ENCODE peak calls at places on chromosomes 7 and 10, in seven cellular contexts. Z is tibial artery, N is kidney, G is aorta, L is psoas muscle, I is small intestine, Y is Peyer's patch. E is an unnamed sample. For H3K36me3 and H3K4me1, the result is how much of the 10 kb centered on the place peaks cover.

GRCh38 chr7:90677742-90678439 is 81.8 kb downstream of the CDK14 start:
- DNase-seq in Z (no peak), N (no peak), G (no peak), L (no peak), I (no peak), Y (no peak), E (no peak)

GRCh38 chr10:35224045-35224740 is 97.5 kb downstream of the CREM start:
- DNase-seq in Z (no peak), N (no peak), G (no peak), L (no peak), I (no peak), Y (no peak), E (no peak)

GRCh38 chr10:28678687-28679457 is 1.6 kb downstream of the BAMBI start:
- DNase-seq in Z (no peak), N (no peak), G (no peak), L (no peak), I (no peak), Y (no peak), E (no peak)

GRCh38 chr7:95213809-95214492 is 110.4 kb downstream of the PON1 start:
- DNase-seq in Z (peak), N (no peak), G (peak), L (peak), I (no peak), Y (no peak), E (no peak)

GRCh38 chr7:27774717-27775328 is 34.9 kb downstream of the TAX1BP1 start:
- DNase-seq in Z (no peak), N (no peak), G (no peak), L (no peak), I (peak), Y (no peak), E (no peak)

GRCh38 chr10:127278001-127278400 is 81.6 kb upstream of the INSYN2A start:
- DNase-seq in Z (no peak), N (no peak), G (no peak), L (no peak), I (no peak), Y (no peak), E (no peak)

GRCh38 chr7:68381731-68382130 is 1216.5 kb upstream of the AUTS2 start:
- DNase-seq in Z (no peak), N (no peak), G (no peak), L (no peak), I (no peak), Y (no peak), E (no peak)

GRCh38 chr7:81014266-81014665 is 95.4 kb upstream of the SEMA3C start:
- DNase-seq in Z (no peak), N (no peak), G (no peak), L (no peak), I (no peak), Y (no peak), E (no peak)

GRCh38 chr10:132205650-132206376 is 19.1 kb downstream of the DPYSL4 start:
- DNase-seq in Z (no peak), N (peak), G (no peak), L (no peak), I (no peak), Y (no peak), E (no peak)

GRCh38 chr10:75197066-75197465 is 13.5 kb upstream of the VDAC2 start:
- DNase-seq in Z (peak), N (no peak), G (no peak), L (no peak), I (no peak), Y (no peak), E (no peak)

GRCh38 chr7:43113622-43114450 is 1.4 kb downstream of the HECW1 start:
- DNase-seq in Z (no peak), N (no peak), G (no peak), L (no peak), I (no peak), Y (no peak), E (no peak)

GRCh38 chr10:5547934-5548660 is 23.3 kb downstream of the CALML3 start:
- DNase-seq in Z (peak), N (peak), G (peak), L (peak), I (peak), Y (peak), E (no peak)

GRCh38 chr7:40899651-40900507 is 765.1 kb downstream of the SUGCT start:
- DNase-seq in Z (no peak), N (no peak), G (no peak), L (no peak), I (no peak), Y (no peak), E (no peak)

GRCh38 chr10:7377614-7378248 is 33.1 kb downstream of the SFMBT2 start:
- DNase-seq in Z (no peak), N (no peak), G (no peak), L (no peak), I (no peak), Y (no peak), E (no peak)

GRCh38 chr7:96579101-96579500 is 130.5 kb downstream of the SEM1 start:
- DNase-seq in Z (no peak), N (no peak), G (no peak), L (no peak), I (no peak), Y (no peak), E (no peak)

GRCh38 chr10:125868372-125868975 is 12.6 kb downstream of the DHX32 start:
- DNase-seq in Z (no peak), N (no peak), G (no peak), L (no peak), I (peak), Y (no peak), E (peak)

GRCh38 chr10:104351067-104351681 is 2.5 kb upstream of the CFAP58 start:
- DNase-seq in Z (no peak), N (no peak), G (no peak), L (no peak), I (no peak), Y (no peak), E (no peak)

GRCh38 chr10:110893559-110894179 is 21.9 kb downstream of the PDCD4 start:
- DNase-seq in Z (no peak), N (no peak), G (no peak), L (no peak), I (peak), Y (no peak), E (no peak)

GRCh38 chr10:83692196-83692595 is 447.1 kb upstream of the GHITM start:
- DNase-seq in Z (no peak), N (no peak), G (no peak), L (no peak), I (no peak), Y (no peak), E (no peak)

GRCh38 chr7:70730451-70731110 is 401.4 kb upstream of the GALNT17 start:
- DNase-seq in Z (no peak), N (no peak), G (no peak), L (no peak), I (no peak), Y (no peak), E (no peak)

GRCh38 chr10:98415710-98416077 is 712 bp upstream of the PYROXD2 start:
- DNase-seq in Z (peak), N (no peak), G (no peak), L (no peak), I (no peak), Y (no peak), E (no peak)

GRCh38 chr10:13421382-13421917 is 73.4 kb upstream of the SEPHS1 start:
- DNase-seq in Z (no peak), N (no peak), G (no peak), L (no peak), I (no peak), Y (no peak), E (no peak)

GRCh38 chr7:47658886-47659635 is 77.2 kb upstream of the TNS3 start:
- DNase-seq in Z (no peak), N (no peak), G (no peak), L (no peak), I (no peak), Y (no peak), E (no peak)

GRCh38 chr7:2241580-2242540 is at the start of the genes MRM2 and NUDT1:
- DNase-seq in Z (peak), N (peak), G (peak), L (peak), I (peak), Y (peak), E (peak)

GRCh38 chr10:25304606-25305005 is 129.8 kb downstream of the GPR158 start:
- DNase-seq in Z (no peak), N (no peak), G (no peak), L (no peak), I (no peak), Y (no peak), E (no peak)

GRCh38 chr10:3014968-3015367 is 52.4 kb upstream of the PFKP start:
- DNase-seq in Z (no peak), N (no peak), G (no peak), L (no peak), I (peak), Y (no peak), E (no peak)

GRCh38 chr7:130493275-130493868 is 1.5 kb downstream of the MEST start:
- DNase-seq in Z (no peak), N (peak), G (no peak), L (no peak), I (no peak), Y (no peak), E (no peak)
- H3K4me3 ChIP-seq in Z (peak), N (peak), G (no peak), L (peak), I (no peak), Y (peak), E (no peak)

GRCh38 chr10:61994404-61995031 is 93.0 kb downstream of the ARID5B start:
- DNase-seq in Z (no peak), N (no peak), G (no peak), L (no peak), I (no peak), Y (no peak), E (no peak)

GRCh38 chr10:61995093-61995492 is 93.6 kb downstream of the ARID5B start:
- DNase-seq in Z (no peak), N (no peak), G (no peak), L (no peak), I (no peak), Y (no peak), E (no peak)

GRCh38 chr10:61992059-61992460 is 90.6 kb downstream of the ARID5B start:
- DNase-seq in Z (no peak), N (no peak), G (peak), L (no peak), I (peak), Y (no peak), E (no peak)

GRCh38 chr10:61992683-61993629 is 91.5 kb downstream of the ARID5B start:
- DNase-seq in Z (peak), N (no peak), G (peak), L (no peak), I (peak), Y (no peak), E (peak)

GRCh38 chr10:61993676-61994401 is 92.3 kb downstream of the ARID5B start:
- DNase-seq in Z (no peak), N (no peak), G (no peak), L (no peak), I (peak), Y (no peak), E (peak)
- H3K36me3 ChIP-seq in Z (under half), N (under half), G (under half), L (under half), I (under half), Y (under half), E (under half)

GRCh38 chr10:70496341-70497119 is 18.0 kb downstream of the PALD1 start:
- DNase-seq in Z (no peak), N (no peak), G (no peak), L (no peak), I (no peak), Y (no peak), E (no peak)

GRCh38 chr10:70494966-70495365 is 16.4 kb downstream of the PALD1 start:
- DNase-seq in Z (no peak), N (no peak), G (peak), L (peak), I (no peak), Y (no peak), E (no peak)

GRCh38 chr10:70498970-70499828 is 20.6 kb downstream of the PALD1 start:
- DNase-seq in Z (no peak), N (peak), G (no peak), L (no peak), I (no peak), Y (no peak), E (no peak)

GRCh38 chr10:70495691-70496261 is 17.2 kb downstream of the PALD1 start:
- DNase-seq in Z (no peak), N (no peak), G (no peak), L (no peak), I (no peak), Y (no peak), E (no peak)

DNA sequence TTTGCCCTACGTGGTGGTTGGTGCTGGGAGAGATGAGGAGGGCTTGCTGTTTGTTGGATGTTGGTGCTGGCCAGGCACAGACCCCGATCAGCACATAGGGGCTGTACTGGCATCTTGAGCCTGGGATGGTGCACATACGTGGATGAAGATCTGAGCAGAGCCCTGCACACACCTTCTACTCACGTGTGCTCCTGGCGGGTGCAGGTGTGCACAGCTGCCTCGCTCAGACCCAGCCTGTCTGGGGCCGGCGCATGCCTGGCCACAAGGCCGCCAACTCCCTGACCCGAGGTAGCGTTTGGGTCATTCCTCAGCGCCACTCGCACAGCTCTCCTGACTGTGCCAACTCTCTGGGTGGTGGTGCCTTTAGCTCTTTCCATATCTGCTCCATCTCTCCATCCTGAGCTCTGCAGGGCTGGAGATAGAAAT is 18.6 kb downstream of the PALD1 start:
- DNase-seq in Z (no peak), N (no peak), G (no peak), L (no peak), I (no peak), Y (no peak), E (no peak)
- H3K4me1 ChIP-seq in Z (under half), N (under half), G (under half), L (under half), I (under half), Y (under half), E (under half)

DNA sequence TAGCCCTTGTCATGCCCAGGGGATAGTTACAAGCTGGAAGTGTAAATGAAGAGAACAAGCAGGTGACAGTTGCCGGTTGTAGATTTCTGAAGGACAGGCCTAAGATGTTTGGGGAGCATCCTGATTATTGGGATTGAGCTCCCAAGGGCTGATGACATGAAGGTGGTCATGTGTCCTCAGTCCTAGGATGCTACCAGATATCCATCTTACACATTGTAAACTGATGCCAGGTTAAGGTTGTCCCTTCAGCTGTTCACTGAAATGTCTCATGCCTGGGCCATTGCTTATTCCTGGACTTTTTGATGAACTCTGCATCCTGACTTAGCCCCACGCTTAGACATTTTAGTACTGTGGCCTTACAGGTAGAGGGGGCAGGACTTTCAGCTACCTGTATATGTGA is 1.3 kb downstream of the ZMIZ2 start:
- DNase-seq in Z (no peak), N (no peak), G (no peak), L (no peak), I (no peak), Y (no peak), E (no peak)
- H3K4me3 ChIP-seq in Z (peak), N (peak), G (no peak), L (peak), I (peak), Y (peak), E (peak)

GRCh38 chr10:73800560-73801252 is 10.7 kb downstream of the NDST2 start:
- DNase-seq in Z (no peak), N (no peak), G (peak), L (no peak), I (no peak), Y (no peak), E (no peak)
- H3K36me3 ChIP-seq in Z (half or more), N (half or more), G (under half), L (half or more), I (under half), Y (under half), E (half or more)

DNA sequence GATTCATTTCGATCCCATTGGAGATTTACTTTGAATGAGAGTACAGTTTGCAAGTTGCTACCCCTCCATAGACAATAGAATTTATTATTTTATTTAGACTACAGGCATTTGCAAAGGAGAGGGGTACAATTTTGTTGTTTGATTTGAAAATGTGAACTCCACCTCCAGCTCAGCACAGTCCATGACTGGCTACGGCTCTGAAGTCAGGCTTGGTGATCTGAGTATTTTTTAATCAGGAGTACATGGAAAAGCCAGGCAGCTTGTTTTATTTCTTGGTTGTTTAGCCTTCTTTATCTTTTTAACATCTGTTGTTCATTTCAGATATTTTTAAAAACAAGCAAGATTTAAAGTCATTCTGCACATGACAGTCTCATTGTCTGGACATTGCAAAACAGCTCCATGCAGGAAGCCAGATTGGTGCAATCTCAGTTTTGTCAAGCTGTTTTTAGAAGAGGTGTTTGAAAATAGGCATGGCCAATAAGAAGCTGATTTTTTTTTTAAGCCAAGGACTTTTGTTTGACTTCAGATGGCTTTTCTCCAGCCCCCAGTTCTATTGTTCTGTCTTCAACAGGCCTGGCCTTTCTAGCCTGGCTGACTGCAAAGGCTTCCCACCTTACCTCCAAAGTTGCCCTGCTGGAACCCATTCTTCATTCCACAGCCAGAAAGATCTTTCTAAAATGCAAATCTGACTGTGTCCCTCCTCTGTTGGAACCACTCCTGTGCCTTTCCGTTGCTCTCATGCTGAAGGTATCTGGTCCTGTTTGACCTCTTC is 12.2 kb downstream of the PLXDC2 start:
- DNase-seq in Z (no peak), N (no peak), G (no peak), L (no peak), I (no peak), Y (no peak), E (no peak)
- H3K4me1 ChIP-seq in Z (half or more), N (under half), G (under half), L (under half), I (under half), Y (under half), E (under half)

GRCh38 chr10:86671985-86672710 is 3.8 kb downstream of the LDB3 start:
- DNase-seq in Z (peak), N (peak), G (no peak), L (peak), I (no peak), Y (no peak), E (no peak)
- H3K4me3 ChIP-seq in Z (peak), N (no peak), G (no peak), L (peak), I (no peak), Y (no peak), E (no peak)

GRCh38 chr7:255721-256361 is 34.1 kb upstream of the FOXL3 start:
- DNase-seq in Z (no peak), N (peak), G (peak), L (peak), I (no peak), Y (no peak), E (no peak)
- H3K36me3 ChIP-seq in Z (half or more), N (half or more), G (under half), L (half or more), I (under half), Y (under half), E (under half)

GRCh38 chr7:158539711-158540146 is 47.9 kb downstream of the PTPRN2 start:
- DNase-seq in Z (no peak), N (peak), G (no peak), L (no peak), I (no peak), Y (no peak), E (no peak)
- H3K4me1 ChIP-seq in Z (under half), N (under half), G (under half), L (under half), I (under half), Y (under half), E (under half)

DNA sequence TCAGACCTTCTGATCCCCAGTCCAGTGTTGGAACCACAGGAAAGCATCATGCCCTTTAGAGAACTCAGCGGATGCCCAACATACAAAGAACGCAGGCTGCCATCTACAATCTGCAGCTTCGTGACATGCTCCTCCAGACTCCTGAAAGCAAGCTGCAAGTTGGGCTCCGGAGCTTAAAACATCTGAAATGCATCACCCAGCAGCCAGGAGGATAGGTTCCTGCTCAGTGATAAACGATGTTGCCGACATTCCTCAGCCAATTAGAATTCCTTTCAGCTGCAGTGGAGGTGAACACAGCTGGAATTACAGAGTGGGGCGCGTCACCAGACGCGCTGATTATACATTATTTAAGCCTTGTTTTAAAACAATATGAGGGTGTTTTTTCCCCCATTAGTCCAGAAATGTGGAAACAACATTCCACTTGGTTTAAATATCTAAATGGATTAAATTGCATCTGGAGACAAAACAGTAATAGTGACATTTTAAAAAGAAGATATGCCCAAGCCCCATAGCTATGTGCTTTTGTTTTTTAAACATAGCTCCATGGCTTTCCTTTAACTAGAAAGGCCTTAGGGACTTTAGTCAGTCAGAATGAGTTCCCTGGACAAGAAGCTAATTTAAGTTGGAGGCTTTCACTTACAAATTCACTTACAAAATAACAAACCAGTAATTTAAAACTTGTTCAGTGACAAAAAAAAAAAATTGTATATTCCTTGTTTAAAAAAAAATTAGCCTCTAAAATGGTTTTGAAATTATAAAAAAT is 6.3 kb downstream of the SMURF1 start:
- DNase-seq in Z (no peak), N (no peak), G (no peak), L (no peak), I (no peak), Y (no peak), E (no peak)
- H3K4me3 ChIP-seq in Z (peak), N (peak), G (peak), L (no peak), I (no peak), Y (no peak), E (no peak)

E was measured in CD4-positive, CD25-positive, alpha-beta regulatory T cell.